ENCODE peak calls at places on chromosome 3, in five cellular contexts. W is HepG2, E is SK-N-SH, R is K562, P is GM12878. L is an unnamed sample.
A peak's percentile ranks its signal among the peaks of the same experiment; 100 is the strongest.

GRCh38 chr3:9036327-9037112 is 73.2 kb upstream of the RAD18 start:
- DNase-seq in W (no peak), E (peak; percentile 54), R (no peak), P (no peak), L (peak; percentile 9)

GRCh38 chr3:119356646-119357045 is 62.5 kb downstream of the ARHGAP31 start:
- DNase-seq in W (no peak), E (no peak), R (no peak), P (no peak), L (no peak)

GRCh38 chr3:168812234-168812633 is 716.5 kb upstream of the GOLIM4 start:
- DNase-seq in W (no peak), E (no peak), R (no peak), P (no peak), L (no peak)

GRCh38 chr3:113275876-113276580 is 64.7 kb downstream of the BOC start:
- DNase-seq in W (peak; percentile 76), E (no peak), R (peak; percentile 7), P (peak; percentile 25), L (peak; percentile 41)

GRCh38 chr3:29552036-29552435 is 271.2 kb downstream of the RBMS3 start:
- DNase-seq in W (no peak), E (no peak), R (no peak), P (no peak), L (peak; percentile 35)

GRCh38 chr3:106068795-106069194 is 200.0 kb upstream of the CBLB start:
- DNase-seq in W (no peak), E (no peak), R (no peak), P (no peak), L (peak; percentile 12)

GRCh38 chr3:45593708-45594601 is 596 bp upstream of the LIMD1 start:
- DNase-seq in W (peak; percentile 67), E (peak; percentile 95), R (peak; percentile 85), P (no peak), L (peak; percentile 68)

GRCh38 chr3:171187706-171188290 is 161.3 kb upstream of the SLC2A2 start:
- DNase-seq in W (peak; percentile 47), E (peak; percentile 48), R (peak; percentile 63), P (no peak), L (peak; percentile 48)

GRCh38 chr3:88005066-88005465 is 53.7 kb downstream of the CGGBP1 start:
- DNase-seq in W (no peak), E (no peak), R (peak; percentile 16), P (no peak), L (peak; percentile 14)

GRCh38 chr3:182682263-182683229 is 110.8 kb upstream of the ATP11B start:
- DNase-seq in W (peak; percentile 12), E (peak; percentile 86), R (peak; percentile 67), P (peak; percentile 5), L (peak; percentile 10)

GRCh38 chr3:123605789-123606234 is 21.0 kb upstream of the HACD2 start:
- DNase-seq in W (peak; percentile 99), E (no peak), R (peak; percentile 47), P (peak; percentile 55), L (no peak)

GRCh38 chr3:192879346-192880031 is 38.2 kb downstream of the MB21D2 start:
- DNase-seq in W (peak; percentile 83), E (peak; percentile 24), R (no peak), P (no peak), L (peak; percentile 96)

GRCh38 chr3:64908292-64908691 is 220.5 kb upstream of the ADAMTS9 start:
- DNase-seq in W (no peak), E (no peak), R (no peak), P (no peak), L (peak; percentile 36)

GRCh38 chr3:43710607-43711006 is 19.9 kb downstream of the ABHD5 start:
- DNase-seq in W (no peak), E (no peak), R (no peak), P (no peak), L (no peak)

GRCh38 chr3:24522155-24522579 is 27.5 kb upstream of the THRB start:
- DNase-seq in W (peak; percentile 74), E (no peak), R (no peak), P (no peak), L (no peak)

GRCh38 chr3:58604031-58604430 is 26.8 kb upstream of the FAM107A start:
- DNase-seq in W (no peak), E (no peak), R (no peak), P (no peak), L (no peak)

GRCh38 chr3:13716540-13717221 is 163.2 kb downstream of the WNT7A start:
- DNase-seq in W (no peak), E (peak; percentile 8), R (no peak), P (no peak), L (no peak)

GRCh38 chr3:153052096-153052460 is 109.9 kb upstream of the RAP2B start:
- DNase-seq in W (peak; percentile 6), E (no peak), R (peak; percentile 91), P (no peak), L (peak; percentile 95)

GRCh38 chr3:32438596-32439344 is 47.1 kb downstream of the CMTM7 start:
- DNase-seq in W (no peak), E (no peak), R (no peak), P (peak; percentile 92), L (no peak)

GRCh38 chr3:63611382-63611781 is 41.1 kb upstream of the SNTN start:
- DNase-seq in W (no peak), E (no peak), R (no peak), P (no peak), L (no peak)

GRCh38 chr3:170228093-170228766 is 6.0 kb downstream of the PRKCI start:
- DNase-seq in W (no peak), E (no peak), R (no peak), P (no peak), L (peak; percentile 20)

GRCh38 chr3:188962253-188963247 is 209.2 kb upstream of the TPRG1 start:
- DNase-seq in W (no peak), E (no peak), R (no peak), P (no peak), L (no peak)

GRCh38 chr3:100226712-100227429 is 33.9 kb upstream of the TBC1D23 start:
- DNase-seq in W (no peak), E (no peak), R (peak; percentile 72), P (no peak), L (peak; percentile 68)

GRCh38 chr3:188749010-188749617 is 422.7 kb upstream of the TPRG1 start:
- DNase-seq in W (no peak), E (peak; percentile 5), R (peak; percentile 16), P (no peak), L (no peak)

GRCh38 chr3:194999491-194999890 is 271.5 kb downstream of the XXYLT1 start:
- DNase-seq in W (no peak), E (no peak), R (no peak), P (no peak), L (no peak)

GRCh38 chr3:196235452-196236122 is 19.3 kb downstream of the SLC51A start:
- DNase-seq in W (no peak), E (no peak), R (no peak), P (no peak), L (no peak)

GRCh38 chr3:126124148-126124868 is 40.4 kb upstream of the SLC41A3 start:
- DNase-seq in W (no peak), E (peak; percentile 83), R (no peak), P (no peak), L (no peak)

DNA sequence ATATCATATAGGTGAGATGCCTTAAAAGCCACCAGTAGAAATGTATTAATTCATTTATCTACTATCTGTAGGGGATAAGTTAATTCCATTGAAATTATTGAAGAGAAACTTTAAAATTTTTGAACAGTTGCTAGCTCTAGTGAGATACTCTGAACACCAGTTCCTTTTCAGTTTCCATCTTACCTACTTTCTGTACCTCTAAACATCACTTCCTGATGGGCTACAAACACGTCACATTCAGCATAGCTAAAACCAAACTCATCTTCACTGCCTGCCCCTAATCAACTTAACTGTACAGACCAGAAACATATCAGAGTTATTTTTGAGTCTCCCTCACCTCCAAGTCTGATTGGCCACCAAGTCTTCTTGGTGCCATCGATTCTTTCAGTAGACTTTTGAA is 88.9 kb downstream of the FEZF2 start:
- DNase-seq in W (no peak), E (no peak), R (no peak), P (no peak), L (no peak)
- TF ChIP-seq MXI1 in W (no peak), E (no peak), R (no peak), P (no peak), L (no peak)

DNA sequence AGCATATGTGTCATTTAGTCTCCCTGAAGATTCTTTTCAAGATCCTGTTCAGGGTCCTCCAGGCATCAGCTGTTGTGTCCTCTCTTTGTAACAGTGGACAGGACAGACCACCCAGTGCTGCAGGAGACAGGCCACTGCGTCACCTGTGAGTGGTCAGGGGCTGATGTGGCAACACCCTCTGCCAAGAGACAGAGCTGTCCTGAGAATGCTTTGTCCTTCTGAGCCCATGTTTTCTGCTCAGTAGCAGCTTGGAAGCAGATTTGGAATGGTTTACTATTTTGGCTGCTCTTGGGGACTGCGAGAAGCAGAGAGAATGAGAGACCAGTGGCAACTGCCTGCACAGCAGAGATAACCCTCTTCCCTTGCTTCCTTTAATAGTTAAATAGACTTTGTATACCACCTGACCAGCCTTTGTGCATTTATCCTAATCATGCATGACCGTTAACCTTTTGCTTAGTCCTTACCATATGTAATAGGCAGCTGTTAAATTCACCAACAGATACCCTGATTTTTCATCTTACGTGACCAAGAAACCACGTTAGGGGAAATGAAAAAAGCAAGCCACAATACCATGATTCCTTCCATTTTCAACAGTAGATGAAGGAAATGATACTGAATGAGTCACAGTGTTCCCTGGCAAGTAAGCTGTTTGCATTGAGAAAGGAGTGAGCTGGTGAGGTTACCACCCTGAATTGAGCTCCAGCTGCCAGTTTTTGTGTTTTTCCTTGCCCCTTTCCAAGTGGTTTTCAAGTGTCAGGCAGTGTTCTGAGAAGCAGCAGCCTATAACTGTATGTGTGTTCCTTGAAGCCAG is 35.5 kb downstream of the B3GALNT1 start:
- DNase-seq in W (no peak), E (no peak), R (peak; percentile 6), P (peak; percentile 94), L (peak; percentile 46)
- TF ChIP-seq MXI1 in W (no peak), E (no peak), R (no peak), P (no peak), L (no peak)

DNA sequence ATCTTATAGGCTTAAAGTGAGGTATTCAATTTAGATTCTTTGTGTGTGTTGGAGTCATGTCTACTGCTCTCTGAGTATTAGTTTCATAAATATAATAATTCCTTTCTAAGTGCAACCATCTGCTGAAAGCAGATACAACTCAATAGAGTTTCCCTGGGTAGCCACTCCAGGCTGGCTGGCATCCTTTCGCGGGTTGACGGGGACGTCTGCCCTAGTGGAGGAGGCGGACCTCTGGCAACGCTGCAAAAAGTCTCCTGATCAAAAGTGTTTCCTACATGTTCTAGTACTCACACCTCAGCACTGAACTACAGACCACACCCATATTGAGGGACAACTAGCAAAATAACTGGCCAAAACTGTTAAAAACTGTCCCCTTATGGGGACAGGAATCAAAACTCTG is 2.5 kb downstream of the MOBP start:
- DNase-seq in W (no peak), E (no peak), R (no peak), P (no peak), L (no peak)
- TF ChIP-seq MXI1 in W (no peak), E (no peak), R (no peak), P (no peak), L (no peak)

DNA sequence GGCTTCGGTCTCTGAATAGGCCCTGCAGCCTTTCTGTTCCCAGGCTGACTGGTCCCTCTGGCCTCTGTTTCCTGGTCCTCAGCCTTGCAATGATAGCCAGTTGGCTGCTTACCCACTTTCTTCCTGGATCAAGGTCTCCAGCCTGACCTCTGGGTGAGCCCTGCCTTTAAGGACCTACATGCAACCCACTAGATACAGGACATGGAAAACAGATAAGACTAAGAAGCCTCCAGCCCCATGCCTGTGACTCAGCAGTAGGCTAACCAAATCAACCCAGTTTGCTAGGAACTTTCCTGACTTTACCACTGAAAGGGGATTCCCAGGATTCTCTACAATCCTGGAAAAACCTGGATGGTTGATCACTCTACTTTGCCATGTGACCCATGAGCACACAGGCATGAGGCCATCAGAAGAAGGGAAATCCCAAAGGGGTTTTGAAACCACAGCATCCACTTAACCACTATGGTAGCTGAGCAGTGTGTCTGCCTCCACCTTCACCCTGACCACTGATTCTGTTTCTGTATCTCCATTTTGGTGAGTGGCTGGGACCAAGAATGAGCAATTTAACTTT is 188.1 kb downstream of the CHST2 start:
- DNase-seq in W (no peak), E (no peak), R (peak; percentile 94), P (peak; percentile 31), L (peak; percentile 76)
- TF ChIP-seq MXI1 in W (no peak), E (no peak), R (no peak), P (no peak), L (no peak)